ENCODE peak calls at places on chromosomes 7 and 10, in four cellular contexts. H, R, O and S are unnamed samples.

GRCh38 chr10:125144209-125144608 is 16.2 kb downstream of the CTBP2 start:
- DNase-seq in O (no peak), H (no peak), R (no peak), S (no peak)

GRCh38 chr7:128352138-128352537 is 8.4 kb upstream of the RBM28 start:
- DNase-seq in H (no peak), O (no peak), R (peak), S (peak)

GRCh38 chr7:120259382-120259781 is 13.6 kb upstream of the KCND2 start:
- DNase-seq in O (no peak), R (no peak), H (no peak), S (no peak)

GRCh38 chr10:119113805-119114732 is 10.2 kb downstream of the DENND10 start:
- DNase-seq in O (no peak), R (no peak), H (no peak), S (no peak)

GRCh38 chr10:73060738-73061635 is 35.7 kb downstream of the P4HA1 start:
- DNase-seq in O (peak), H (no peak), R (no peak), S (peak)

GRCh38 chr10:28788767-28789166 is 111.4 kb downstream of the BAMBI start:
- DNase-seq in O (no peak), R (no peak), H (no peak), S (no peak)

GRCh38 chr7:48760528-48761265 is 163.7 kb upstream of the CDC14C start:
- DNase-seq in H (no peak), R (no peak), O (no peak), S (no peak)

GRCh38 chr7:150356265-150356897 is 12.2 kb upstream of the REPIN1 start:
- DNase-seq in H (no peak), R (no peak), O (peak), S (peak)

GRCh38 chr10:43186150-43186549 is 47.9 kb downstream of the CSGALNACT2 start:
- DNase-seq in R (no peak), H (no peak), O (no peak), S (no peak)

GRCh38 chr7:121005996-121006565 is 17.6 kb downstream of the CPED1 start:
- DNase-seq in R (no peak), O (no peak), H (no peak), S (no peak)

GRCh38 chr7:70775570-70776156 is 356.3 kb upstream of the GALNT17 start:
- DNase-seq in R (no peak), O (no peak), H (peak), S (no peak)

GRCh38 chr10:70124918-70125317 is 7.7 kb downstream of the AIFM2 start:
- DNase-seq in O (no peak), H (no peak), R (no peak), S (no peak)

GRCh38 chr7:46812047-46812672 is 769.8 kb downstream of the TNS3 start:
- DNase-seq in H (no peak), R (no peak), O (no peak), S (no peak)

GRCh38 chr10:55426138-55426537 is 625.1 kb upstream of the PCDH15 start:
- DNase-seq in O (no peak), H (no peak), R (peak), S (no peak)

GRCh38 chr7:19491821-19492452 is 216.9 kb downstream of the POLR1F start:
- DNase-seq in O (peak), H (no peak), R (no peak), S (peak)

GRCh38 chr7:108449577-108449920 is 6.7 kb downstream of the NRCAM start:
- DNase-seq in H (no peak), O (no peak), R (no peak), S (no peak)

GRCh38 chr10:24556746-24557742 is 166.6 kb downstream of the ARHGAP21 start:
- DNase-seq in R (no peak), H (no peak), O (peak), S (peak)

GRCh38 chr10:117133273-117134083 is 4.6 kb downstream of the VAX1 start:
- DNase-seq in O (no peak), R (peak), H (no peak), S (peak)
- TF ChIP-seq USF1 in O (no peak), R (no peak), H (no peak), S (no peak)

GRCh38 chr7:68862736-68863135 is 735.5 kb upstream of the AUTS2 start:
- DNase-seq in H (no peak), O (no peak), R (no peak), S (no peak)

GRCh38 chr7:68868975-68869374 is 729.3 kb upstream of the AUTS2 start:
- DNase-seq in O (no peak), H (no peak), R (no peak), S (no peak)

GRCh38 chr7:68866136-68866535 is 732.1 kb upstream of the AUTS2 start:
- DNase-seq in H (no peak), O (no peak), R (no peak), S (no peak)

GRCh38 chr7:68865351-68865885 is 732.9 kb upstream of the AUTS2 start:
- DNase-seq in O (no peak), R (no peak), H (no peak), S (no peak)
- TF ChIP-seq USF1 in O (no peak), R (no peak), H (no peak), S (no peak)

DNA sequence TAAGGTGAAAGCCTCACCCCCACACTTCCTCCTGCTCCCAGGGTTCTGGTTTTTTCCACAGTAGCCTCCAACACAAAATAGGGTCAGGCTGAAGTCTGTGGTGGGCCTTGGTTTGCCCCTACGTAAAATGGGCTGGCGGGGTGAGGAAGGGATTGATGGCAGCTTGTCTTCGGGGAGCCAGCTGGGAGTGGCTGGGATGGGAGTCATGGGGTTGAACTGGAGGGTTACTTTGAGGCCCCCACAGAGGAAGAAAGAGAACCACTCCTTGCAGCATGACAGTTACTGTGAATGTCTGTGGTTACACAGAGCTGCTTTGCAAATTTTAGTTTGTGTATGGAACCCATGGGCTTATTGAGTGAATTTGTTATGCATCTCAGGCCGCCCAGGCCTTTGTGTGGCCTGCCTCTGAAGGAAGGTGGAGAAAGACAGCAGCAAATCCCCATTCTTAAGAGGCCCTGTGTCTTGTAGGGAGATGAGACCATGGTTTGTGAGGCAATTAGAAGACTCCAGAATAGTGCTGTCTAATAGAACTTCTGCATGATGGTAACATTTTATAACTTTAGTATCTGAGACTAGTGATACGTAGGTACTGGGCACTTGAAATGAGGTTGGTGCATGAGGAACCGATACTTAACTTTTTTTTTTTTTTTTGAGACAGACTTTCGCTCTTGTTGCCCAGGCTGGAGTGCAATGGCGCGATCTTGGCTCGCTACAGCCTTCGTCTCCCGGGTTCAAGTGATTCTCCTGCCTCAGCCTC is 8.1 kb downstream of the TRIM8 start:
- DNase-seq in R (no peak), H (peak), O (no peak), S (no peak)
- TF ChIP-seq USF1 in R (no peak), H (no peak), O (no peak), S (no peak)

GRCh38 chr10:14834588-14834987 is 3.2 kb downstream of the CDNF start:
- DNase-seq in H (no peak), R (no peak), O (no peak), S (no peak)
- TF ChIP-seq USF1 in H (no peak), R (no peak), O (no peak), S (no peak)

GRCh38 chr10:26197248-26197647 is 19.3 kb upstream of the GAD2 start:
- DNase-seq in H (no peak), O (no peak), R (no peak), S (no peak)

GRCh38 chr10:26198119-26198518 is 18.5 kb upstream of the GAD2 start:
- DNase-seq in R (no peak), O (no peak), H (no peak), S (no peak)

GRCh38 chr10:26199841-26200240 is 16.7 kb upstream of the GAD2 start:
- DNase-seq in O (no peak), H (no peak), R (no peak), S (no peak)
- TF ChIP-seq USF1 in O (no peak), H (no peak), R (no peak), S (no peak)

GRCh38 chr10:71231196-71231595 is 18.8 kb downstream of the UNC5B start:
- DNase-seq in H (no peak), O (no peak), R (no peak), S (no peak)
- TF ChIP-seq USF1 in H (no peak), O (no peak), R (no peak), S (no peak)